ENCODE peak calls at places on chromosomes 4 and X, in six cellular contexts. P is right atrium auricular region, V is MCF 10A, T is breast epithelium, Y is uterus, C is neural crest cell. M is an unnamed sample.
A peak's percentile ranks its signal among the peaks of the same experiment; 100 is the strongest.

GRCh38 chr4:70559216-70559830 is 32.7 kb upstream of the AMBN start:
- DNase-seq in P (no peak), V (peak; percentile 74), T (no peak), Y (peak; percentile 21), C (peak; percentile 60), M (no peak)

GRCh38 chrX:71107762-71108360 is 1.3 kb upstream of the CXorf65 start:
- DNase-seq in P (no peak), V (no peak), T (no peak), Y (no peak), C (no peak), M (no peak)

GRCh38 chrX:45903781-45904201 is 641.4 kb downstream of the ZNF674 start:
- DNase-seq in P (no peak), V (no peak), T (no peak), Y (no peak), C (no peak), M (no peak)

GRCh38 chr4:141154725-141155124 is 21.5 kb upstream of the RNF150 start:
- DNase-seq in P (no peak), V (no peak), T (no peak), Y (no peak), C (no peak), M (no peak)

GRCh38 chr4:165475706-165476070 is 96.9 kb downstream of the CPE start:
- DNase-seq in P (no peak), V (no peak), T (no peak), Y (no peak), C (no peak), M (no peak)

GRCh38 chrX:12579311-12579710 is 211.9 kb upstream of the PRPS2 start:
- DNase-seq in P (no peak), V (no peak), T (no peak), Y (no peak), C (no peak), M (no peak)

GRCh38 chrX:53256446-53257041 is 24.8 kb downstream of the IQSEC2 start:
- DNase-seq in P (no peak), V (no peak), T (no peak), Y (no peak), C (no peak), M (no peak)

GRCh38 chrX:117839544-117839943 is 277.1 kb downstream of the KLHL13 start:
- DNase-seq in P (no peak), V (no peak), T (no peak), Y (no peak), C (no peak), M (no peak)

GRCh38 chrX:85024562-85024961 is 20.9 kb downstream of the APOOL start:
- DNase-seq in P (no peak), V (no peak), T (no peak), Y (no peak), C (no peak), M (no peak)

GRCh38 chr4:5812506-5813229 is 80.2 kb downstream of the CRMP1 start:
- DNase-seq in P (no peak), V (peak; percentile 83), T (peak; percentile 35), Y (no peak), C (peak; percentile 17), M (no peak)

GRCh38 chr4:127528302-127528701 is 104.5 kb upstream of the INTU start:
- DNase-seq in P (no peak), V (no peak), T (no peak), Y (no peak), C (no peak), M (no peak)

GRCh38 chr4:53885668-53886067 is 178.7 kb downstream of the CHIC2 start:
- DNase-seq in P (peak; percentile 77), V (no peak), T (no peak), Y (no peak), C (no peak), M (no peak)

GRCh38 chr4:111960241-111960667 is 185.0 kb upstream of the FAM241A start:
- DNase-seq in P (no peak), V (peak; percentile 49), T (no peak), Y (no peak), C (no peak), M (no peak)

GRCh38 chr4:24476209-24476781 is 108.1 kb downstream of the DHX15 start:
- DNase-seq in P (no peak), V (peak; percentile 29), T (no peak), Y (no peak), C (no peak), M (no peak)

GRCh38 chr4:82798168-82799005 is at the start of gene SCD5:
- DNase-seq in P (peak; percentile 70), V (peak; percentile 77), T (no peak), Y (peak; percentile 63), C (peak; percentile 57), M (peak; percentile 87)

GRCh38 chr4:73904491-73904890 is 35.3 kb downstream of the CXCL1 start:
- DNase-seq in P (no peak), V (no peak), T (no peak), Y (no peak), C (no peak), M (no peak)

GRCh38 chr4:185112104-185112503 is 31.0 kb upstream of the SLC25A4 start:
- DNase-seq in P (peak; percentile 73), V (peak; percentile 93), T (no peak), Y (peak; percentile 31), C (no peak), M (no peak)

GRCh38 chr4:177579649-177580048 is 137.4 kb upstream of the AGA start:
- DNase-seq in P (no peak), V (peak; percentile 18), T (no peak), Y (no peak), C (no peak), M (no peak)

GRCh38 chr4:17066241-17066640 is 167.8 kb upstream of the LDB2 start:
- DNase-seq in P (no peak), V (no peak), T (no peak), Y (no peak), C (no peak), M (no peak)

DNA sequence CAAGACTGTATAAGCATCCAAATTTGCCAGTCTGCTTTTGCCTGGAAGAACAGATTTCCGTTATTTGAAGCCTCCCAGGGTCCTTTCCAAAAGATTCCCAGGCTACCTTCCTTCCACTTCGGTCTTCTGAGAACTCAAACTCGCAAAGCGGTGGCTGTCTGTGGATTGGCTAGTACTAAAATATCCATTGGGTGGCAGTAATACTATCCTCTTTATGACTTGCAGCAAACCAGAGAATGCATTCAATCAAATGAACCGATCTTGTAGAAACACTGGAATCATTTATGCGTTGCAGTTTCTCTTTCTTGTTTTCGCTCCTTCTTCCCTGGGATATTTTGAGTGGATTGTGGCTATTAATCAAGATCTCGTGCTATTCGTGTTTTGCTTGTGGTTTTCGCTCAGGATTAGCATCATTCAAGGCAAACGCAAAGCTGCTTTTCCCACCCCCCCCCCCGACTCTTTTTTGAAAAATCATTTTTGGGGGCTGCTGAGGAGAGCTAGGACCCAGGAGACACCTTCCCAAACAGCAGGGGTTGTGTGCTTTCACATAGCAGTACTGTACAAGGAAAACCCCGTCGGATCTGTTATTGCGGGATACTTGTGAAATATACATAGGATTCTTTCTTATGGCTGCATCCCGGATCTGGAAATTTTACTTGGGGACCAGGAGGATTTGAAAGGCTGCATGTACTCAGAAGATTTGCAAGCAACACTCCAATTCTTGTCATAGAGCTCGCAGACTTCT is at the start of gene IL1RAPL1:
- DNase-seq in P (no peak), V (peak; percentile 51), T (no peak), Y (no peak), C (peak; percentile 35), M (no peak)
- TF ChIP-seq CTCF in P (peak; percentile 36), V (peak; percentile 14), T (no peak), Y (no peak), C (peak; percentile 58), M (peak; percentile 36)

GRCh38 chrX:144219035-144219434 is 335.2 kb downstream of the UBE2NL start:
- DNase-seq in P (no peak), V (peak; percentile 59), T (no peak), Y (no peak), C (no peak), M (no peak)
- TF ChIP-seq CTCF in P (no peak), V (no peak), T (no peak), Y (no peak), C (no peak), M (no peak)

DNA sequence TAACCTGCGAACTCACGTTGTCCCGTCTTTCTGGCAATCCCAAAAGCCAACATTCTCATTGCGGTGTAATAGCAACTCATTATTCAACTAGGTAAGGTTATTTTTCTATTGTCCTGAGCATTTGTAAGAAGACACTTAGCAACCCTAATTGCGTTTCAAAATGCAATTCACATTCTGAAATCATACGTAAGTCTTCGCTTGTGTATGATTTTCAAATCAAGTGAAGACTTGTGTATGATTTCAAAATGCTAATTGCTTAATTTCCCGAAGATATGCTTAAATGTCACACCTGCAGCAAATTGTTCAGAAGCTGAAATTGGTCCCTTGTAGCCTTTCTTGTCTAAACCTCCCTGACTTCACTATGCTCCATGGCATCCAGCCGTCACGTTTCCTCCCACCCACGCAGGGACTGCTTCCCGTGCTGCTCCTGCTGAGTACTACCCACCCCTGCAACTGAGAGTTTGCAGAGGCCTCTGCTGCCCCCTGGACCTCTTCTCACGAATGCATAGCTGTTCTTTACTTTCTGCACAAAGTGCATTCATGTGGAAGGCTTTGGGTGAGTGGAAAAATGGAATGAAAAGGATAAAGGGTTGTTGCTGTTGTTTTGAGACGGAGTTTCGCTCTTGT is 40.8 kb upstream of the CLDN24 start:
- DNase-seq in P (no peak), V (peak; percentile 54), T (no peak), Y (no peak), C (no peak), M (no peak)
- TF ChIP-seq CTCF in P (no peak), V (no peak), T (no peak), Y (no peak), C (peak; percentile 28), M (peak; percentile 7)

DNA sequence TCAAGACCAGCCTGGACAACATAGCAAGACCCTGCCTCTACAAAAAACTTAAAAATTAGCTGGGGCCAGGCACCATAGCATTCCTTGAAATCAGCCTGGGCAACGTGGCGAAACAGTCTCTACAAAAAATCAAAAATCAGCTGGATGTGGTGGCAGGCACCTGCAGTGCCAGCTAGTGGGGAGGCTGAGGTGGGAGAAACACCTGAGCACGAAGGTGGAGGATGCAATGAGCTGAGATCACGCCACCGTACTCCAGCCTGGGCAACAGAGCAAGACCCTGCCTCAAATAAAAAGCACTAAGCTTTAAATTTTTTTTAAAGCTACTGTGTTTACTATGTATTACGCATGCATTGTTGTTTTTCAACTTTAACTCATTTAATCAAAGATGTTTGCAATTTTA is 3.2 kb downstream of the RPL9 start:
- DNase-seq in P (no peak), V (no peak), T (no peak), Y (no peak), C (no peak), M (no peak)
- TF ChIP-seq CTCF in P (no peak), V (no peak), T (no peak), Y (no peak), C (no peak), M (no peak)

DNA sequence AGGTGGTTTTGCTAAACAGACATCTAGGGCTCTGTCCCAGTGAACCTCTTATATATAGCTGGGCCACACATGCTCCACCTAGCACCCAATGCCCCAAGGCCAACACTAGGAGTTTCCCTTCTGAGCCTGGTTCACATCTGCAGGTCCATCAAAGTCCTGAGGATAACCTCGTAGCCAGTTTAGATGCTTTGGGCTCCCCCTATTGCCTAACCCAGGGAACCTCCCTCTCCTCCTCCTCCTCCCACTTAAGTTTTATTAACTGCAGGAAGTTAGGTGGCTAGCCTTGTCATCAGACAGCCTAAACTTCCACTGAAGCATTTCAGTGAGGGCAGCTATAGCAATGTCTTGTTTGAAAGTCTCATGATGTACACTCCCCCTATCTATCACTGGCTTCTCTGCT is 88.0 kb downstream of the GUCY2F start:
- DNase-seq in P (no peak), V (peak; percentile 33), T (no peak), Y (no peak), C (no peak), M (no peak)
- TF ChIP-seq CTCF in P (no peak), V (no peak), T (no peak), Y (no peak), C (no peak), M (peak; percentile 20)

GRCh38 chr4:12679217-12679616 is 804.9 kb downstream of the RAB28 start:
- DNase-seq in P (no peak), V (peak; percentile 17), T (no peak), Y (no peak), C (no peak), M (no peak)
- TF ChIP-seq CTCF in P (peak; percentile 44), V (peak; percentile 24), T (no peak), Y (no peak), C (peak; percentile 52), M (no peak)

M was measured in osteocyte.